ENCODE peak calls at places on chromosomes 13 and 19, in eight cellular contexts. O is SK-N-SH, H is HCT116, V is K562, U is endothelial cell of umbilical vein, Y is H1, J is GM12878, L is HepG2. M is an unnamed sample. For H3K79me2, the result is how much of the 10 kb centered on the place peaks cover.

GRCh38 chr13:25977216-25977615 is 74.6 kb downstream of the SHISA2 start:
- DNase-seq in V (no peak), L (no peak), J (no peak), H (no peak), O (no peak), U (peak), Y (peak), M (peak)

GRCh38 chr13:31441804-31442487 is 242.2 kb downstream of the B3GLCT start:
- DNase-seq in O (no peak), J (no peak), V (no peak), Y (no peak), U (no peak), H (no peak), L (no peak), M (no peak)

GRCh38 chr13:33455291-33455690 is 169.7 kb upstream of the STARD13 start:
- DNase-seq in V (no peak), H (no peak), Y (no peak), O (no peak), U (no peak), L (no peak), J (no peak), M (no peak)

GRCh38 chr13:44819245-44819644 is 170.0 kb downstream of the NUFIP1 start:
- DNase-seq in V (no peak), L (peak), H (peak), J (no peak), O (no peak), U (peak), Y (no peak), M (no peak)

GRCh38 chr19:15919243-15919642 is 15.1 kb downstream of the CYP4F11 start:
- DNase-seq in U (no peak), Y (no peak), H (no peak), L (no peak), O (no peak), V (no peak), J (no peak), M (no peak)

GRCh38 chr19:17346109-17346671 is 8.8 kb downstream of the GTPBP3 start:
- DNase-seq in L (peak), J (peak), Y (peak), H (peak), V (peak), U (peak), O (peak), M (peak)

GRCh38 chr19:13022111-13022858 is 27.0 kb downstream of the NFIX start:
- DNase-seq in U (no peak), O (no peak), Y (no peak), H (no peak), L (no peak), V (no peak), J (no peak), M (no peak)

GRCh38 chr19:39557791-39558622 is 18.0 kb upstream of the EID2 start:
- DNase-seq in J (peak), O (no peak), L (peak), H (no peak), Y (no peak), V (no peak), U (no peak), M (no peak)

GRCh38 chr13:42214445-42214844 is 57.5 kb upstream of the AKAP11 start:
- DNase-seq in Y (no peak), H (no peak), L (no peak), O (no peak), V (no peak), U (no peak), J (no peak), M (no peak)

GRCh38 chr19:18259848-18260247 is 14.4 kb downstream of the IQCN start:
- DNase-seq in O (no peak), Y (no peak), V (no peak), U (no peak), H (no peak), J (no peak), L (no peak), M (no peak)

GRCh38 chr19:30556230-30556711 is 184.1 kb downstream of the ZNF536 start:
- DNase-seq in J (no peak), H (no peak), U (no peak), V (no peak), O (no peak), Y (no peak), L (no peak), M (peak)

GRCh38 chr19:39428309-39429112 is 7.2 kb downstream of the RPS16 start:
- DNase-seq in O (no peak), L (peak), Y (peak), U (peak), V (no peak), H (no peak), J (no peak), M (peak)

GRCh38 chr19:34366670-34367423 is 1.9 kb downstream of the GPI start:
- DNase-seq in O (no peak), V (peak), Y (no peak), H (no peak), L (no peak), J (no peak), U (no peak), M (no peak)

DNA sequence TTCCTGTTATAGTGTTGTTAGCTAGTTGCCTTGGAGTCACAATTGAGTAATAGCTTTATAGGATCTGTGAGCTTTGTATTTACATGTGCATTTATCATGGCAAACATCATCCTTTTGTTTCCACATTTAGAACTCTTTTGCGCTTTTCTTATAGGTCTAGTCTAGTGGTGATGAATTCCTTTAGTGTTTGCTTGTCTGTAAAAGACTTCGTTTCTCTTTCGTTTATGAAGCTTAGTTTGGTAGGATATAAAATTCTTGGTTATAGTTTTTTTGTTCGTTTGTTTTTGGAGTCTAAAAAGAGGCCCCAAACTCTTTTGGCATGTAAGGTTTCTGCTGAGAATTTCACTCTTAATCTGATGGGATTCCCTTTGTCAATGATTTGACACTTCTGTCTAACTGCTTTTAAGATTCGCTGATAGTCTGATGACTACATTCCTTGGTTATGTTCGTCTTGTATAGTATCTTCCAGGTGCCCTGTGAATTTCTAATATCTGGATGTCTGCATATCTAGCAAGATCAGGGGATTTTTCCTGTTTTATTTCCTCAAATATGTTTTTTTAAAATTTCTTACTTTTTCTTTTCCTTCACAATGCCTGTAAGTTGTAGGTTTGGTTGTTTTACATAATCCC is 20.2 kb downstream of the DNAJC3 start:
- DNase-seq in O (no peak), V (no peak), U (no peak), H (no peak), J (no peak), L (no peak), Y (no peak), M (no peak)
- H3K79me2 ChIP-seq in O (under half), V (half or more), U (under half), H (under half), J (half or more), L (under half), Y (under half), M (under half)

GRCh38 chr19:7639863-7640348 is 3.0 kb downstream of the STXBP2 start:
- DNase-seq in O (no peak), Y (no peak), H (no peak), L (no peak), V (no peak), U (no peak), J (no peak), M (no peak)
- TF ChIP-seq POLR2AphosphoS5 in O (no peak), Y (no peak), H (no peak), L (no peak), V (no peak), U (no peak), J (no peak), M (no peak)

GRCh38 chr13:36998624-36999041 is 507 bp downstream of the ALG5 start:
- DNase-seq in U (no peak), J (no peak), H (no peak), O (peak), L (no peak), Y (peak), V (peak), M (peak)
- H3K79me2 ChIP-seq in U (half or more), J (half or more), H (half or more), O (half or more), L (half or more), Y (half or more), V (half or more), M (half or more)

DNA sequence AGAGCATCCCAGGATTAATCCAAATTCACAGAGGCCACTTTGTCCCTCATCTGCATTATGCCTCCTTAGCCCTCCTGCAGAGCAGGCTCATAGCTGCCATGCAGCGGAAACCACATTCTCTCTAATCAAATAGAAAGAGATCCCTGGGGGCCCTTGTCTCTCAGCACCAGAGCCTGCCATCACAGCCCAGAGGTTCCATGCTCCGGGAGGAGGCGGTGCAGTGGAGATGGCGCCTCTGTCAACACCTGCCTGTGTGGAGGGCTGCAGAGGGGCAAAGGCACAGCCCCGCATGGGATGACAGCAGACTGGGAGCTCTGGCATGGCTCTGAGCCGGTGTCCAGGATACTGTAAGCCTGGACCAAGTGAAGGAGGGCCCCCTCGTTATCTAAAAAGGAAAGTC is 111.3 kb downstream of the SLC7A1 start:
- DNase-seq in J (no peak), H (no peak), O (peak), V (no peak), L (no peak), U (no peak), Y (no peak), M (no peak)
- TF ChIP-seq POLR2AphosphoS5 in J (no peak), H (no peak), O (no peak), V (no peak), L (no peak), U (no peak), Y (no peak), M (no peak)

GRCh38 chr13:51623473-51623872 is 39.2 kb downstream of the WDFY2 start:
- DNase-seq in J (no peak), H (no peak), O (no peak), L (no peak), Y (no peak), V (no peak), U (no peak), M (no peak)

GRCh38 chr13:51624207-51624606 is 39.9 kb downstream of the WDFY2 start:
- DNase-seq in O (no peak), J (no peak), V (no peak), U (no peak), Y (no peak), H (no peak), L (no peak), M (no peak)

GRCh38 chr13:51619614-51620013 is 35.4 kb downstream of the WDFY2 start:
- DNase-seq in V (no peak), O (no peak), L (no peak), U (no peak), J (no peak), Y (no peak), H (no peak), M (no peak)

GRCh38 chr13:51620165-51620983 is 36.1 kb downstream of the WDFY2 start:
- DNase-seq in J (no peak), O (no peak), H (no peak), L (peak), V (no peak), Y (no peak), U (peak), M (no peak)

GRCh38 chr13:51621597-51621996 is 37.3 kb downstream of the WDFY2 start:
- DNase-seq in U (no peak), O (peak), H (no peak), V (no peak), J (no peak), L (no peak), Y (no peak), M (no peak)
- H3K79me2 ChIP-seq in U (under half), O (half or more), H (under half), V (under half), J (under half), L (half or more), Y (half or more), M (half or more)

GRCh38 chr19:54133312-54133956 is 4.1 kb upstream of the CNOT3 start:
- DNase-seq in J (no peak), V (peak), Y (peak), L (peak), U (peak), O (no peak), H (peak), M (peak)
- TF ChIP-seq POLR2AphosphoS5 in J (peak), V (no peak), Y (peak), L (no peak), U (no peak), O (no peak), H (no peak), M (no peak)

DNA sequence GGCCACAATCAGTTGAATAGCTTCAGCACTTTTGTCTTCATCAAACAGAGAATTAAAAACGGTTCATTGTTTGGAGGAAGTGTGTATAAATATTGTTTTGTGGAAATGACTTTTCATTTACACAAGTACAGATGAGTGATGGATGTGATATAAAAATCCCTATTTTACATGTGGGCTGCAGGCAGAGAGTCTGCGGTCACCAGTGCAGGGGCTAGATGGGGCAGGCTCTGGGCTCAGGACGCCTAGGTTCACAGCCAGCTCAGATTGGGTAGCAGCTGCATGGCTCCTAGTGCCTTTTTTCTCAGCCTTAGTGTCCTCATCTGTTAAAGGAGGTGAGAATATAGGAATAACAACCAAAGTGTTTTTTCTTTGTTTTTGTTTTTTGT is 9.8 kb downstream of the PPP5C start:
- DNase-seq in V (no peak), L (no peak), U (no peak), Y (no peak), H (no peak), J (no peak), O (no peak), M (no peak)
- H3K79me2 ChIP-seq in V (half or more), L (under half), U (half or more), Y (under half), H (half or more), J (under half), O (half or more), M (half or more)

DNA sequence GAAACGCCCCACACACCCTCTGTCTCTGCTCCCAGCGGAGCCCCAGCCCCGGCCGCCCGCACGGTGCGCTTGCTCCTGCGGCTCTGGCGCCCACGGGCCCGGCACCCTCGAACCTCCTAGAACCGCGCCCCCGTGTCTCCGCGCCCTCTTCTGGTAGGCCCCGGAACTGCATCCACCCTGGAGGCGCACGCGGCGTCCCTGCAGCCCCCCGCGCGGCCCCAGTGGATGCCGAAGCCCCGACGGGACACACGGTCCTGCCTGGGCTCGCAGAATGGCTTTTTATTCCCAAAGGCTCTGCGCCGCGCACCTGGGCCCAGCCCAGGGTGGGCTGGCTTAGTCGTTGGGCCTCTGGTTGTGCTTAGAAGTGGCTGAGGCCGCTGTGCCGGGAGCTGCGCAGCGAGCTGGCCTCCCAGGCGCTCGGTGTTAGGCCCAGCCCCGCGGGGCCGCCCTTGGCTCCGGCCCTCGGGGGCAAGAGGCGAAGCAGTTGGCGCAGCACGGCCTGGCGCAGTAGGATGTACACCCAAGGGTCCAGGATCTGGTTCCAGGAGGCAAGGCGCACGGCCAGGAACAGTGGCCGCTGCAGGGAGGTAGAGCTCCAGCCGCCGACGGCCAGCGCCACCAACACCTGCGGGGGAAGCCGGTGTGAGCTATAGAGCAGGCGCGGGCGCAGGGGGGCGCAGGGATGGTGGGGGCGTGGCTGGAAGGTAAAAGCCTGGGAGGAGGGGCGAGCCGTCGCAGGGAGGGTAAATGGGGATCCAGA is 2.8 kb downstream of the PTGER1 start:
- DNase-seq in L (no peak), H (peak), U (peak), V (peak), J (no peak), O (peak), Y (peak), M (peak)
- TF ChIP-seq POLR2AphosphoS5 in L (no peak), H (peak), U (no peak), V (no peak), J (no peak), O (no peak), Y (no peak), M (peak)

DNA sequence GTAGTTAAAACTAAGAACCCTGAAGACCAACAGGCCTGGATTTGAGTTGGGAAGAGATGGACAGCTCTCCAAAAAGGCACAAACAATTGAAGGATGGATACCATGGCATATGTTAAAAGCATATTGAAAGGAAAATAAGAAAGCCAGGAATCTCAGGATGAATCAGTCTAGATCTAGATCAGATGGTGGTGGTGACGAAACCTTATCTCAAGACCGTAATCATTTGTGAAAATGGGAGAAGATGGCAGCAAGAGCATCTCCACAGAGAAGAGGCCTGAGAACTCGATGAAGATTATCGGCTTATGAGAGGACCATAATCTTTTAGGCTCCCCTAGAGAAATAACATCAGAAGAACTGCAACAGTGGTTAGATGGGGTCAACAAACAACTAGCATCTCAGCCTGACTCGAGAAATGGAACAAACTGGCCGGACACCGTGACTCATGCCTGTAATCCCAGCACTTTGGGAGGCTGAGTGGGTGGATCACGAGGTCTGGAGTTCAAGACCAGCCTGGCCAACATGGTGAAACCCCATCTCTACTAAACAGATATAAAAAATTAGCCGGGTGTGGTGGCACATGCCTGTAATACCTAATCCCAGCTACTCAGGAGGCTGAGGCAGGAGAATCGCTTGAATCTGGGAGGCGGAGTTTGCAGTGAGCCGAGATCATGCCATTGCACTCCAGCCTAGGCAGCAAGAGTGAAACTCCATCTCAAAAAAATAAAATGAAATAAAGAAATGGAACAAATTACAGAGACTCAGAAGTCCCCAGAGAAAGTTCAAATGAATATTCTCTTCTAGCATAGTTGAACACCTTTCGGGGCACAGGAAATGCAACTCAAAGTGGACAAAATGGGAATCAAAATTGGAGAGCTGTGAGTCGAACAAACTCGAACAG is 47.6 kb downstream of the FOXO1 start:
- DNase-seq in O (no peak), L (no peak), J (no peak), V (no peak), H (no peak), Y (no peak), U (no peak), M (no peak)
- H3K79me2 ChIP-seq in O (under half), L (half or more), J (under half), V (under half), H (under half), Y (half or more), U (half or more), M (half or more)

GRCh38 chr19:56121180-56122167 is at the start of gene ZNF787:
- DNase-seq in J (peak), Y (peak), L (peak), V (peak), U (peak), O (peak), H (peak), M (peak)
- TF ChIP-seq POLR2AphosphoS5 in J (no peak), Y (peak), L (peak), V (peak), U (no peak), O (peak), H (no peak), M (peak)

M was measured in GM23338.